ENCODE peak calls at places on chromosomes 11 and 22, in nine cellular contexts. Q is CD8-positive, alpha-beta T cell; Y is HCT116; T is pancreas; K is GM12878; R is heart right ventricle; M is small intestine; I is transverse colon; O is CD4-positive, CD25-positive, alpha-beta regulatory T cell. X is an unnamed sample. For H3K4me1 and H3K9me3, the result is how much of the 10 kb centered on the place peaks cover.

GRCh38 chr22:40200795-40201194 is 23.1 kb downstream of the TNRC6B start:
- DNase-seq in R (no peak), M (no peak), K (no peak), Y (no peak), O (no peak), Q (no peak), I (no peak), T (no peak), X (no peak)

GRCh38 chr22:24417901-24418641 is 9.3 kb upstream of the ADORA2A start:
- DNase-seq in M (no peak), K (no peak), I (no peak), T (peak), R (no peak), O (no peak), Q (no peak), Y (no peak), X (no peak)

GRCh38 chr11:119533931-119534694 is 111.1 kb upstream of the THY1 start:
- DNase-seq in T (peak), K (peak), Y (peak), Q (no peak), R (peak), I (peak), O (peak), M (peak), X (peak)

GRCh38 chr11:113874096-113874919 is 1.1 kb downstream of the USP28 start:
- DNase-seq in I (no peak), Y (no peak), M (no peak), R (no peak), Q (no peak), T (no peak), K (no peak), O (no peak), X (no peak)

GRCh38 chr11:105153392-105153791 is 13.8 kb upstream of the CARD18 start:
- DNase-seq in Q (no peak), R (no peak), K (no peak), Y (no peak), T (no peak), O (no peak), M (no peak), I (no peak), X (no peak)

GRCh38 chr11:15507592-15507991 is 392.9 kb downstream of the INSC start:
- DNase-seq in Q (no peak), M (peak), O (no peak), T (peak), R (no peak), I (peak), K (no peak), Y (no peak), X (no peak)

GRCh38 chr11:76048763-76049162 is 157.5 kb downstream of the WNT11 start:
- DNase-seq in M (no peak), R (no peak), O (peak), Y (peak), T (no peak), Q (peak), K (no peak), I (no peak), X (no peak)

GRCh38 chr11:107741044-107741823 is 29.4 kb upstream of the SLN start:
- DNase-seq in M (peak), O (peak), R (no peak), Q (no peak), K (peak), T (peak), Y (peak), I (peak), X (no peak)

GRCh38 chr11:65882191-65883057 is 2.8 kb downstream of the CTSW start:
- DNase-seq in R (no peak), T (no peak), M (no peak), O (no peak), Y (no peak), I (peak), K (no peak), Q (peak), X (no peak)

GRCh38 chr11:31959711-31960110 is 131.2 kb upstream of the RCN1 start:
- DNase-seq in Y (no peak), K (no peak), M (no peak), R (no peak), T (no peak), I (no peak), Q (no peak), O (no peak), X (no peak)

GRCh38 chr22:43441751-43442150 is 29.9 kb downstream of the MPPED1 start:
- DNase-seq in R (no peak), M (no peak), K (no peak), Q (no peak), T (no peak), Y (no peak), O (no peak), I (no peak), X (no peak)

GRCh38 chr22:27779650-27780049 is 21.9 kb downstream of the MN1 start:
- DNase-seq in O (no peak), K (no peak), Q (no peak), I (no peak), T (no peak), R (no peak), M (no peak), Y (no peak), X (no peak)

GRCh38 chr11:63237413-63237812 is 6.0 kb downstream of the SLC22A25 start:
- DNase-seq in Y (no peak), T (no peak), K (no peak), I (no peak), Q (no peak), O (no peak), M (no peak), R (no peak), X (no peak)

GRCh38 chr22:27461470-27461869 is 340.1 kb downstream of the MN1 start:
- DNase-seq in M (no peak), Y (no peak), Q (no peak), T (no peak), O (no peak), K (no peak), I (no peak), R (no peak), X (no peak)

GRCh38 chr11:969651-970205 is 44.1 kb downstream of the AP2A2 start:
- DNase-seq in M (no peak), Y (no peak), O (no peak), T (no peak), I (no peak), Q (no peak), R (no peak), K (no peak), X (no peak)

GRCh38 chr11:8814209-8814922 is 96.6 kb upstream of the AKIP1 start:
- DNase-seq in O (no peak), T (no peak), M (peak), K (no peak), Y (no peak), R (no peak), Q (no peak), I (peak), X (no peak)

GRCh38 chr11:110900426-110900825 is 188.2 kb upstream of the ARHGAP20 start:
- DNase-seq in T (no peak), O (no peak), Y (no peak), M (no peak), K (no peak), R (no peak), I (no peak), Q (no peak), X (no peak)

GRCh38 chr22:37409557-37409956 is 17.7 kb downstream of the ELFN2 start:
- DNase-seq in R (no peak), K (no peak), T (no peak), M (no peak), O (no peak), I (no peak), Y (no peak), Q (no peak), X (no peak)

GRCh38 chr22:23057331-23057730 is 13.0 kb upstream of the GNAZ start:
- DNase-seq in M (no peak), R (no peak), O (no peak), K (no peak), Q (no peak), I (no peak), T (no peak), Y (no peak), X (no peak)

GRCh38 chr11:85551881-85552280 is 75.3 kb downstream of the DLG2 start:
- DNase-seq in R (no peak), K (no peak), O (no peak), Y (no peak), M (no peak), I (no peak), T (no peak), Q (no peak), X (no peak)

GRCh38 chr11:88523362-88524028 is 186.0 kb upstream of the CTSC start:
- DNase-seq in M (no peak), Q (no peak), T (no peak), I (no peak), O (no peak), R (no peak), K (no peak), Y (no peak), X (no peak)

GRCh38 chr11:119506436-119506835 is 83.5 kb upstream of the THY1 start:
- DNase-seq in M (no peak), O (no peak), Q (no peak), K (no peak), R (no peak), I (no peak), Y (no peak), T (no peak), X (no peak)

GRCh38 chr22:45067731-45068130 is 57.9 kb upstream of the PHF21B start:
- DNase-seq in T (no peak), Y (no peak), Q (no peak), I (no peak), R (no peak), M (no peak), K (no peak), O (no peak), X (no peak)

GRCh38 chr22:44890416-44891292 is 119.2 kb downstream of the PHF21B start:
- DNase-seq in I (no peak), K (no peak), Y (no peak), M (no peak), R (no peak), T (no peak), Q (no peak), O (no peak), X (no peak)

GRCh38 chr11:9367551-9367950 is 16.9 kb upstream of the IPO7 start:
- DNase-seq in R (no peak), K (no peak), T (no peak), I (no peak), Q (no peak), M (no peak), Y (no peak), O (no peak), X (no peak)

GRCh38 chr11:102306817-102307814 is 10.2 kb upstream of the BIRC3 start:
- DNase-seq in Y (no peak), R (no peak), M (peak), Q (peak), I (no peak), T (no peak), O (peak), K (no peak), X (no peak)

GRCh38 chr22:45496451-45496941 is 6.2 kb upstream of the FBLN1 start:
- DNase-seq in Q (no peak), M (no peak), K (no peak), I (no peak), O (no peak), T (no peak), R (no peak), Y (no peak), X (peak)

GRCh38 chr11:45654242-45654641 is 11.2 kb downstream of the CHST1 start:
- DNase-seq in T (no peak), M (no peak), Y (no peak), I (no peak), R (no peak), K (no peak), O (no peak), Q (no peak), X (peak)

GRCh38 chr11:59053387-59053786 is 32.7 kb upstream of the GLYATL1B start:
- DNase-seq in Y (peak), M (peak), K (no peak), I (peak), T (peak), O (peak), R (peak), Q (peak), X (peak)

GRCh38 chr11:101436511-101437142 is 147.2 kb downstream of the TRPC6 start:
- DNase-seq in R (peak), I (peak), M (peak), O (no peak), T (peak), Y (peak), K (no peak), Q (no peak), X (no peak)

GRCh38 chr11:113179181-113179701 is 135.1 kb upstream of the TTC12 start:
- DNase-seq in I (no peak), Y (no peak), M (no peak), R (no peak), Q (no peak), O (no peak), K (no peak), T (no peak), X (no peak)

GRCh38 chr22:32561163-32561562 is 86.6 kb downstream of the FBXO7 start:
- DNase-seq in K (no peak), Q (no peak), Y (no peak), I (no peak), R (no peak), T (no peak), M (no peak), O (no peak), X (no peak)

GRCh38 chr11:32056445-32056844 is 34.4 kb upstream of the RCN1 start:
- DNase-seq in Q (no peak), O (no peak), I (no peak), Y (no peak), K (no peak), R (no peak), T (no peak), M (no peak), X (no peak)

GRCh38 chr11:22203281-22203680 is 10.4 kb downstream of the ANO5 start:
- DNase-seq in Y (no peak), I (no peak), R (no peak), M (no peak), Q (no peak), K (no peak), T (no peak), O (no peak), X (no peak)

GRCh38 chr11:18229501-18229900 is 7.1 kb downstream of the SAA4 start:
- DNase-seq in I (no peak), M (no peak), K (peak), T (no peak), R (no peak), O (no peak), Q (no peak), Y (no peak), X (no peak)

GRCh38 chr11:104665631-104666030 is 232.6 kb downstream of the CASP12 start:
- DNase-seq in I (no peak), R (no peak), Y (no peak), O (no peak), T (no peak), M (peak), Q (no peak), K (no peak), X (no peak)

GRCh38 chr11:118151421-118151820 is 1.2 kb downstream of the SCN4B start:
- DNase-seq in Y (no peak), K (no peak), I (no peak), O (no peak), T (no peak), M (no peak), Q (no peak), R (no peak), X (no peak)

GRCh38 chr11:118153516-118153915 is 893 bp upstream of the SCN4B start:
- DNase-seq in I (no peak), K (no peak), Q (no peak), Y (no peak), T (no peak), O (no peak), R (no peak), M (no peak), X (no peak)

GRCh38 chr11:118152552-118153471 is at the start of gene SCN4B:
- DNase-seq in M (peak), T (peak), Q (no peak), O (no peak), I (peak), R (peak), Y (no peak), K (no peak), X (no peak)

GRCh38 chr11:118153976-118154375 is 1.4 kb upstream of the SCN4B start:
- DNase-seq in T (no peak), Q (no peak), Y (no peak), I (no peak), M (no peak), R (no peak), K (no peak), O (no peak), X (no peak)

GRCh38 chr11:118152020-118152551 is 537 bp downstream of the SCN4B start:
- DNase-seq in M (no peak), Q (no peak), T (no peak), I (no peak), O (no peak), R (no peak), K (no peak), Y (no peak), X (no peak)
- H3K27ac ChIP-seq in M (no peak), Q (no peak), T (no peak), I (no peak), O (no peak), R (peak), K (no peak), Y (no peak), X (no peak)

GRCh38 chr11:67237574-67237973 is 28.7 kb upstream of the GRK2 start:
- DNase-seq in Q (no peak), R (no peak), Y (no peak), M (no peak), K (no peak), T (no peak), O (no peak), I (no peak), X (no peak)

GRCh38 chr11:67242548-67242947 is 23.7 kb upstream of the GRK2 start:
- DNase-seq in O (no peak), Q (no peak), T (no peak), K (no peak), I (no peak), R (no peak), Y (no peak), M (no peak), X (no peak)

GRCh38 chr11:67240575-67241389 is 25.5 kb upstream of the GRK2 start:
- DNase-seq in I (peak), Y (no peak), Q (peak), K (peak), R (peak), M (peak), T (peak), O (peak), X (peak)

GRCh38 chr11:67239795-67240574 is 26.3 kb upstream of the GRK2 start:
- DNase-seq in Q (peak), O (peak), R (peak), I (peak), Y (peak), K (peak), T (peak), M (peak), X (peak)

GRCh38 chr11:67238894-67239794 is 27.1 kb upstream of the GRK2 start:
- DNase-seq in Q (no peak), O (no peak), K (no peak), T (no peak), R (no peak), I (no peak), M (no peak), Y (no peak), X (no peak)
- H3K4me1 ChIP-seq in Q (under half), O (under half), K (under half), T (under half), R (under half), I (under half), M (under half), Y (under half), X (under half)

DNA sequence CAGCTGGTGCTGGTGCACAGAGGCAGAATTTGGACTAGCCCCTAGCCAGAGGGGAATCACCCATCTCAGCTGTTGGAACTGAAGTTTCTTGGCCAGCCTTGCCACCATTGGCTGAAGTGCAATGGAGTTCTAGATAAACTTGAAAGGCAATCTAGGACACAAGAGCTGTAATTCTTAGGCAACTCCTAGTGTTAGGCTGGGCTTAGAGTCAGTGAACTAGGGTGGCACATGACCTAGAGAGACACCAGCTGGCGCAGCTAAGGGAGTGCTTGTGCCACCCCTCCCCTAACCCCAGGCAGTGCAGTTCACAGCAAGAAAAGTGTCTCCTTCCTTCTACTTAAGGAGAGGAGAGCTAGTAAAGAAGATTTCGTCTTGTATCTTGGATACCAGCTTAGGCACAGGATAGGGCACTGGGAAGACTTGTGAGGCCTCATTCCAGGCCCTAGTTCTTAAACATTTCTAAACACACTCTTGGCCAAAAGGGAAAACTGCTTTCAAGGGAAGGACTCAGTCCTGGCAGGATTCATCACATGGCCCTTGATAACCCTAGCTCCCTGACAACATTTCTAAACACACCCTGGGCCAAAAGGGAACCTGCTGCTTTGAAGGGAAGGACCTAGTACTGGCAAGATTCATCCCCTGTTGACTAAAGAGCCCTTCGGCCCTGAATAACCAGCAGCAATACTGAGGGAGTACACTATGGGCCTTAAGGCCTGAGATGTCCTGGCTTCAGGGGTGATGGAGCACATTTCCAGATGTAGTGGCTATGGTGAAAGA is 53.4 kb downstream of the XRRA1 start:
- DNase-seq in I (no peak), M (no peak), O (no peak), R (no peak), Y (no peak), T (no peak), Q (no peak), K (no peak), X (no peak)
- H3K9me3 ChIP-seq in I (under half), M (under half), O (under half), R (under half), Y (under half), T (under half), Q (under half), K (under half), X (under half)

DNA sequence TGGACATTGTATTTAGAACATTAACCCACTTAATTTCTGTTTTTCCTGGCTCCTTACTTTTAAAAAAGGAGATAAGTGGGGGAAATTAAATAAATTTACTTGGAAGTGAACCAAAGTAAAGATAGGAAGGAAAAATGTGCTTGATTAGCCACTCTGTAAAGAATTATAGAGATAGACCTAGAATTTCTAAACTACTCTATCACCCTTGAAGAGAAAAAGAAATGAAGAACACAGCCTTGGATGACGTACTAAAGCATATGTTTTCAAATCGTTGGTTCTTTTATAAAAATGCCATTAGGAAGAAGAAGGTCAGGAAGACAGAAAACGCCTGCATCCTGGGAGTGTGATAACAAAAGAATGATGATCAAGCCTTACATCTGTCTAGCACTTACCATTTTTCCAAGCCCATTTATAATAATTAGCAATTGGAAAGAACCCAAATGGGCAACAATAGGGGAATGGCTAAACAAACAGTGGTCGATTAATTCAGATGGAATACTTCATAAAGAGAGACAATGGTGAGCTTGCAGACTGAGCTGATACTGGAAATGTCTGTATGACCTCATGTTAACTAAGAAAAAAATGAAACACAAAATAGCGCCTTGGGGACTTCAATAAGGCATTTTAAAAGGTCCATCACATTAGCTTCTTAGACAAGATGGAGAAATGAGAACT is 81.0 kb upstream of the LRRC55 start:
- DNase-seq in R (no peak), Q (no peak), I (no peak), K (no peak), Y (no peak), T (no peak), O (no peak), M (no peak), X (no peak)
- H3K27ac ChIP-seq in R (no peak), Q (no peak), I (no peak), K (no peak), Y (no peak), T (no peak), O (no peak), M (no peak), X (no peak)

DNA sequence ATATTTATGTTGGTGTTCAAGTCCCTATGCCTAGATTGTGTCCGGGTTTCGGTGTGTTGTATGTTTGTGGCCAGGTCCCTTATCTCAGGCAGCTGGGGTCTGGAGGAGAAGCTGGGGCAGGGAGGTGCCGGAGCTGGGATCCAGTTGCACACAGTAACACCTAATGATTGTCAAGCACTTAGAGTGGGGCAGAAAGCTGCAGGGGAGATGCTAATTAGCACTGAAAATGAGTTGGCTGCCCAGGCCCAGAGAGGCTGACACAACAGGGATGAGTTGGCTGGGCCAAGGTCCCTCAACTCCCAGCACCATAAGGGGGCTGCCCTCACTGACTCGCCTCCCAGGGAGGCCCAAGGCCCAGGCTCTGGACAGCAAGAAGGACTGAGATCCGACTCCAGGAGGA is 12.2 kb downstream of the PDE2A start:
- DNase-seq in R (no peak), Q (no peak), Y (no peak), O (no peak), T (no peak), M (no peak), I (no peak), K (no peak), X (no peak)
- H3K4me1 ChIP-seq in R (under half), Q (under half), Y (under half), O (under half), T (under half), M (under half), I (under half), K (under half), X (under half)